ENCODE peak calls at places on chromosomes 4 and X, in seven cellular contexts. One of them, this sample, is unnamed.

GRCh38 chrX:64885850-64886249 is 90.4 kb downstream of the ZC4H2 start:
- DNase-seq in hepatic stellate cell: no peak
- DNase-seq in heart left ventricle: no peak
- DNase-seq in stimulated activated CD4-positive, alpha-beta T cell treated with anti-CD3 and anti-CD28 coated beads, Interleukin-4, amount 100 ng/mL, for 24 hours: no peak
- DNase-seq in ACHN: peak
- DNase-seq in NCI-H446 treated with DMSO at 0.1 percent for 48 hours: no peak
- DNase-seq in iris pigment epithelial cell: no peak
- DNase-seq in this sample: no peak

GRCh38 chrX:70281951-70282350 is at the start of gene RAB41:
- DNase-seq in hepatic stellate cell: no peak
- DNase-seq in heart left ventricle: no peak
- DNase-seq in stimulated activated CD4-positive, alpha-beta T cell treated with anti-CD3 and anti-CD28 coated beads, Interleukin-4, amount 100 ng/mL, for 24 hours: no peak
- DNase-seq in ACHN: no peak
- DNase-seq in NCI-H446 treated with DMSO at 0.1 percent for 48 hours: no peak
- DNase-seq in iris pigment epithelial cell: no peak
- DNase-seq in this sample: no peak

GRCh38 chrX:47643926-47644325 is 6.4 kb downstream of the ELK1 start:
- DNase-seq in hepatic stellate cell: peak
- DNase-seq in heart left ventricle: no peak
- DNase-seq in stimulated activated CD4-positive, alpha-beta T cell treated with anti-CD3 and anti-CD28 coated beads, Interleukin-4, amount 100 ng/mL, for 24 hours: no peak
- DNase-seq in ACHN: no peak
- DNase-seq in NCI-H446 treated with DMSO at 0.1 percent for 48 hours: no peak
- DNase-seq in iris pigment epithelial cell: peak
- DNase-seq in this sample: peak

GRCh38 chr4:13248621-13249298 is 235.4 kb downstream of the RAB28 start:
- DNase-seq in hepatic stellate cell: no peak
- DNase-seq in heart left ventricle: no peak
- DNase-seq in stimulated activated CD4-positive, alpha-beta T cell treated with anti-CD3 and anti-CD28 coated beads, Interleukin-4, amount 100 ng/mL, for 24 hours: no peak
- DNase-seq in ACHN: peak
- DNase-seq in NCI-H446 treated with DMSO at 0.1 percent for 48 hours: no peak
- DNase-seq in iris pigment epithelial cell: peak
- DNase-seq in this sample: peak

GRCh38 chr4:8210631-8211030 is 11.5 kb downstream of the SH3TC1 start:
- DNase-seq in hepatic stellate cell: no peak
- DNase-seq in heart left ventricle: no peak
- DNase-seq in stimulated activated CD4-positive, alpha-beta T cell treated with anti-CD3 and anti-CD28 coated beads, Interleukin-4, amount 100 ng/mL, for 24 hours: no peak
- DNase-seq in ACHN: no peak
- DNase-seq in NCI-H446 treated with DMSO at 0.1 percent for 48 hours: no peak
- DNase-seq in iris pigment epithelial cell: no peak
- DNase-seq in this sample: no peak

GRCh38 chr4:18454349-18454748 is 432.8 kb upstream of the LCORL start:
- DNase-seq in hepatic stellate cell: no peak
- DNase-seq in heart left ventricle: no peak
- DNase-seq in stimulated activated CD4-positive, alpha-beta T cell treated with anti-CD3 and anti-CD28 coated beads, Interleukin-4, amount 100 ng/mL, for 24 hours: no peak
- DNase-seq in ACHN: no peak
- DNase-seq in NCI-H446 treated with DMSO at 0.1 percent for 48 hours: no peak
- DNase-seq in iris pigment epithelial cell: no peak
- DNase-seq in this sample: no peak

GRCh38 chr4:3656441-3657376 is 109.5 kb upstream of the ADRA2C start:
- DNase-seq in hepatic stellate cell: no peak
- DNase-seq in heart left ventricle: no peak
- DNase-seq in stimulated activated CD4-positive, alpha-beta T cell treated with anti-CD3 and anti-CD28 coated beads, Interleukin-4, amount 100 ng/mL, for 24 hours: no peak
- DNase-seq in ACHN: no peak
- DNase-seq in NCI-H446 treated with DMSO at 0.1 percent for 48 hours: no peak
- DNase-seq in iris pigment epithelial cell: no peak
- DNase-seq in this sample: no peak

GRCh38 chr4:184167576-184167975 is 50.1 kb downstream of the ENPP6 start:
- DNase-seq in hepatic stellate cell: no peak
- DNase-seq in heart left ventricle: no peak
- DNase-seq in stimulated activated CD4-positive, alpha-beta T cell treated with anti-CD3 and anti-CD28 coated beads, Interleukin-4, amount 100 ng/mL, for 24 hours: no peak
- DNase-seq in ACHN: no peak
- DNase-seq in NCI-H446 treated with DMSO at 0.1 percent for 48 hours: no peak
- DNase-seq in iris pigment epithelial cell: no peak
- DNase-seq in this sample: no peak

GRCh38 chrX:70422886-70423336 is at the start of gene GDPD2:
- DNase-seq in hepatic stellate cell: no peak
- DNase-seq in heart left ventricle: no peak
- DNase-seq in stimulated activated CD4-positive, alpha-beta T cell treated with anti-CD3 and anti-CD28 coated beads, Interleukin-4, amount 100 ng/mL, for 24 hours: no peak
- DNase-seq in ACHN: peak
- DNase-seq in NCI-H446 treated with DMSO at 0.1 percent for 48 hours: no peak
- DNase-seq in iris pigment epithelial cell: no peak
- DNase-seq in this sample: no peak

GRCh38 chr4:83107636-83108035 is 6.9 kb downstream of the PLAC8 start:
- DNase-seq in hepatic stellate cell: no peak
- DNase-seq in heart left ventricle: no peak
- DNase-seq in stimulated activated CD4-positive, alpha-beta T cell treated with anti-CD3 and anti-CD28 coated beads, Interleukin-4, amount 100 ng/mL, for 24 hours: peak
- DNase-seq in ACHN: no peak
- DNase-seq in NCI-H446 treated with DMSO at 0.1 percent for 48 hours: no peak
- DNase-seq in iris pigment epithelial cell: no peak
- DNase-seq in this sample: no peak

GRCh38 chr4:14096406-14096965 is 469.0 kb upstream of the BOD1L1 start:
- DNase-seq in hepatic stellate cell: peak
- DNase-seq in heart left ventricle: no peak
- DNase-seq in stimulated activated CD4-positive, alpha-beta T cell treated with anti-CD3 and anti-CD28 coated beads, Interleukin-4, amount 100 ng/mL, for 24 hours: no peak
- DNase-seq in ACHN: no peak
- DNase-seq in NCI-H446 treated with DMSO at 0.1 percent for 48 hours: no peak
- DNase-seq in iris pigment epithelial cell: peak
- DNase-seq in this sample: peak

GRCh38 chr4:98745372-98745771 is 87.0 kb upstream of the TSPAN5 start:
- DNase-seq in hepatic stellate cell: no peak
- DNase-seq in heart left ventricle: no peak
- DNase-seq in stimulated activated CD4-positive, alpha-beta T cell treated with anti-CD3 and anti-CD28 coated beads, Interleukin-4, amount 100 ng/mL, for 24 hours: no peak
- DNase-seq in ACHN: peak
- DNase-seq in NCI-H446 treated with DMSO at 0.1 percent for 48 hours: peak
- DNase-seq in iris pigment epithelial cell: peak
- DNase-seq in this sample: peak

GRCh38 chr4:153426207-153426886 is 39.8 kb upstream of the TMEM131L start:
- DNase-seq in hepatic stellate cell: no peak
- DNase-seq in heart left ventricle: no peak
- DNase-seq in stimulated activated CD4-positive, alpha-beta T cell treated with anti-CD3 and anti-CD28 coated beads, Interleukin-4, amount 100 ng/mL, for 24 hours: no peak
- DNase-seq in ACHN: no peak
- DNase-seq in NCI-H446 treated with DMSO at 0.1 percent for 48 hours: no peak
- DNase-seq in iris pigment epithelial cell: peak
- DNase-seq in this sample: no peak

GRCh38 chr4:67861513-67861912 is 22.3 kb downstream of the TMPRSS11D start:
- DNase-seq in hepatic stellate cell: no peak
- DNase-seq in heart left ventricle: no peak
- DNase-seq in stimulated activated CD4-positive, alpha-beta T cell treated with anti-CD3 and anti-CD28 coated beads, Interleukin-4, amount 100 ng/mL, for 24 hours: no peak
- DNase-seq in ACHN: no peak
- DNase-seq in NCI-H446 treated with DMSO at 0.1 percent for 48 hours: no peak
- DNase-seq in iris pigment epithelial cell: no peak
- DNase-seq in this sample: peak

GRCh38 chr4:187172340-187172761 is 448.7 kb upstream of the FAT1 start:
- DNase-seq in hepatic stellate cell: peak
- DNase-seq in heart left ventricle: no peak
- DNase-seq in stimulated activated CD4-positive, alpha-beta T cell treated with anti-CD3 and anti-CD28 coated beads, Interleukin-4, amount 100 ng/mL, for 24 hours: no peak
- DNase-seq in ACHN: no peak
- DNase-seq in NCI-H446 treated with DMSO at 0.1 percent for 48 hours: no peak
- DNase-seq in iris pigment epithelial cell: peak
- DNase-seq in this sample: peak

GRCh38 chr4:749771-750666 is 44.4 kb downstream of the PCGF3 start:
- DNase-seq in hepatic stellate cell: no peak
- DNase-seq in heart left ventricle: no peak
- DNase-seq in stimulated activated CD4-positive, alpha-beta T cell treated with anti-CD3 and anti-CD28 coated beads, Interleukin-4, amount 100 ng/mL, for 24 hours: no peak
- DNase-seq in ACHN: no peak
- DNase-seq in NCI-H446 treated with DMSO at 0.1 percent for 48 hours: no peak
- DNase-seq in iris pigment epithelial cell: peak
- DNase-seq in this sample: peak

GRCh38 chr4:95066011-95066410 is 308.3 kb downstream of the BMPR1B start:
- DNase-seq in hepatic stellate cell: no peak
- DNase-seq in heart left ventricle: no peak
- DNase-seq in stimulated activated CD4-positive, alpha-beta T cell treated with anti-CD3 and anti-CD28 coated beads, Interleukin-4, amount 100 ng/mL, for 24 hours: no peak
- DNase-seq in ACHN: no peak
- DNase-seq in NCI-H446 treated with DMSO at 0.1 percent for 48 hours: no peak
- DNase-seq in iris pigment epithelial cell: peak
- DNase-seq in this sample: no peak

GRCh38 chrX:16213970-16214369 is 46.7 kb downstream of the MAGEB17 start:
- DNase-seq in hepatic stellate cell: no peak
- DNase-seq in heart left ventricle: no peak
- DNase-seq in stimulated activated CD4-positive, alpha-beta T cell treated with anti-CD3 and anti-CD28 coated beads, Interleukin-4, amount 100 ng/mL, for 24 hours: no peak
- DNase-seq in ACHN: no peak
- DNase-seq in NCI-H446 treated with DMSO at 0.1 percent for 48 hours: no peak
- DNase-seq in iris pigment epithelial cell: no peak
- DNase-seq in this sample: peak

GRCh38 chr4:21992330-21992729 is 43.8 kb upstream of the KCNIP4 start:
- DNase-seq in hepatic stellate cell: no peak
- DNase-seq in heart left ventricle: no peak
- DNase-seq in stimulated activated CD4-positive, alpha-beta T cell treated with anti-CD3 and anti-CD28 coated beads, Interleukin-4, amount 100 ng/mL, for 24 hours: no peak
- DNase-seq in ACHN: no peak
- DNase-seq in NCI-H446 treated with DMSO at 0.1 percent for 48 hours: no peak
- DNase-seq in iris pigment epithelial cell: peak
- DNase-seq in this sample: peak

GRCh38 chr4:138616775-138617174 is 374.6 kb upstream of the SLC7A11 start:
- DNase-seq in hepatic stellate cell: no peak
- DNase-seq in heart left ventricle: no peak
- DNase-seq in stimulated activated CD4-positive, alpha-beta T cell treated with anti-CD3 and anti-CD28 coated beads, Interleukin-4, amount 100 ng/mL, for 24 hours: no peak
- DNase-seq in ACHN: no peak
- DNase-seq in NCI-H446 treated with DMSO at 0.1 percent for 48 hours: no peak
- DNase-seq in iris pigment epithelial cell: peak
- DNase-seq in this sample: peak

GRCh38 chr4:2763511-2763967 is 7.4 kb upstream of the TNIP2 start:
- DNase-seq in hepatic stellate cell: no peak
- DNase-seq in heart left ventricle: no peak
- DNase-seq in stimulated activated CD4-positive, alpha-beta T cell treated with anti-CD3 and anti-CD28 coated beads, Interleukin-4, amount 100 ng/mL, for 24 hours: no peak
- DNase-seq in ACHN: no peak
- DNase-seq in NCI-H446 treated with DMSO at 0.1 percent for 48 hours: no peak
- DNase-seq in iris pigment epithelial cell: no peak
- DNase-seq in this sample: peak

GRCh38 chr4:153255233-153255632 is 51.0 kb downstream of the TRIM2 start:
- DNase-seq in hepatic stellate cell: no peak
- DNase-seq in heart left ventricle: no peak
- DNase-seq in stimulated activated CD4-positive, alpha-beta T cell treated with anti-CD3 and anti-CD28 coated beads, Interleukin-4, amount 100 ng/mL, for 24 hours: no peak
- DNase-seq in ACHN: no peak
- DNase-seq in NCI-H446 treated with DMSO at 0.1 percent for 48 hours: no peak
- DNase-seq in iris pigment epithelial cell: no peak
- DNase-seq in this sample: no peak

GRCh38 chrX:13357925-13358324 is 38.1 kb upstream of the ATXN3L start:
- DNase-seq in hepatic stellate cell: no peak
- DNase-seq in heart left ventricle: no peak
- DNase-seq in stimulated activated CD4-positive, alpha-beta T cell treated with anti-CD3 and anti-CD28 coated beads, Interleukin-4, amount 100 ng/mL, for 24 hours: no peak
- DNase-seq in ACHN: no peak
- DNase-seq in NCI-H446 treated with DMSO at 0.1 percent for 48 hours: peak
- DNase-seq in iris pigment epithelial cell: peak
- DNase-seq in this sample: peak

GRCh38 chrX:117134983-117135382 is 672.2 kb upstream of the CT83 start:
- DNase-seq in hepatic stellate cell: no peak
- DNase-seq in heart left ventricle: no peak
- DNase-seq in stimulated activated CD4-positive, alpha-beta T cell treated with anti-CD3 and anti-CD28 coated beads, Interleukin-4, amount 100 ng/mL, for 24 hours: no peak
- DNase-seq in ACHN: no peak
- DNase-seq in NCI-H446 treated with DMSO at 0.1 percent for 48 hours: no peak
- DNase-seq in iris pigment epithelial cell: no peak
- DNase-seq in this sample: no peak

GRCh38 chr4:533318-534100 is 34.5 kb downstream of the PIGG start:
- DNase-seq in hepatic stellate cell: no peak
- DNase-seq in heart left ventricle: no peak
- DNase-seq in stimulated activated CD4-positive, alpha-beta T cell treated with anti-CD3 and anti-CD28 coated beads, Interleukin-4, amount 100 ng/mL, for 24 hours: no peak
- DNase-seq in ACHN: no peak
- DNase-seq in NCI-H446 treated with DMSO at 0.1 percent for 48 hours: no peak
- DNase-seq in iris pigment epithelial cell: no peak
- DNase-seq in this sample: no peak

GRCh38 chrX:123153846-123154335 is 30.2 kb upstream of the GRIA3 start:
- DNase-seq in hepatic stellate cell: no peak
- DNase-seq in heart left ventricle: no peak
- DNase-seq in stimulated activated CD4-positive, alpha-beta T cell treated with anti-CD3 and anti-CD28 coated beads, Interleukin-4, amount 100 ng/mL, for 24 hours: no peak
- DNase-seq in ACHN: no peak
- DNase-seq in NCI-H446 treated with DMSO at 0.1 percent for 48 hours: no peak
- DNase-seq in iris pigment epithelial cell: peak
- DNase-seq in this sample: no peak

GRCh38 chrX:12443534-12444098 is 305.3 kb downstream of the FRMPD4 start:
- DNase-seq in hepatic stellate cell: no peak
- DNase-seq in heart left ventricle: no peak
- DNase-seq in stimulated activated CD4-positive, alpha-beta T cell treated with anti-CD3 and anti-CD28 coated beads, Interleukin-4, amount 100 ng/mL, for 24 hours: no peak
- DNase-seq in ACHN: no peak
- DNase-seq in NCI-H446 treated with DMSO at 0.1 percent for 48 hours: no peak
- DNase-seq in iris pigment epithelial cell: no peak
- DNase-seq in this sample: no peak

GRCh38 chr4:73853246-73853704 is at the start of gene PF4V1:
- DNase-seq in hepatic stellate cell: no peak
- DNase-seq in heart left ventricle: no peak
- DNase-seq in stimulated activated CD4-positive, alpha-beta T cell treated with anti-CD3 and anti-CD28 coated beads, Interleukin-4, amount 100 ng/mL, for 24 hours: no peak
- DNase-seq in ACHN: no peak
- DNase-seq in NCI-H446 treated with DMSO at 0.1 percent for 48 hours: no peak
- DNase-seq in iris pigment epithelial cell: no peak
- DNase-seq in this sample: peak

GRCh38 chrX:20718592-20718991 is 451.9 kb upstream of the RPS6KA3 start:
- DNase-seq in hepatic stellate cell: no peak
- DNase-seq in heart left ventricle: no peak
- DNase-seq in stimulated activated CD4-positive, alpha-beta T cell treated with anti-CD3 and anti-CD28 coated beads, Interleukin-4, amount 100 ng/mL, for 24 hours: no peak
- DNase-seq in ACHN: no peak
- DNase-seq in NCI-H446 treated with DMSO at 0.1 percent for 48 hours: no peak
- DNase-seq in iris pigment epithelial cell: no peak
- DNase-seq in this sample: no peak

GRCh38 chrX:39152106-39152649 is 350.9 kb downstream of the MID1IP1 start:
- DNase-seq in hepatic stellate cell: peak
- DNase-seq in heart left ventricle: no peak
- DNase-seq in stimulated activated CD4-positive, alpha-beta T cell treated with anti-CD3 and anti-CD28 coated beads, Interleukin-4, amount 100 ng/mL, for 24 hours: peak
- DNase-seq in ACHN: peak
- DNase-seq in NCI-H446 treated with DMSO at 0.1 percent for 48 hours: no peak
- DNase-seq in iris pigment epithelial cell: no peak
- DNase-seq in this sample: peak

GRCh38 chr4:76732246-76732645 is 165.7 kb downstream of the SOWAHB start:
- DNase-seq in hepatic stellate cell: no peak
- DNase-seq in heart left ventricle: no peak
- DNase-seq in stimulated activated CD4-positive, alpha-beta T cell treated with anti-CD3 and anti-CD28 coated beads, Interleukin-4, amount 100 ng/mL, for 24 hours: no peak
- DNase-seq in ACHN: no peak
- DNase-seq in NCI-H446 treated with DMSO at 0.1 percent for 48 hours: no peak
- DNase-seq in iris pigment epithelial cell: no peak
- DNase-seq in this sample: no peak

GRCh38 chr4:16083217-16084191 is at the start of gene PROM1:
- DNase-seq in hepatic stellate cell: no peak
- DNase-seq in heart left ventricle: peak
- DNase-seq in stimulated activated CD4-positive, alpha-beta T cell treated with anti-CD3 and anti-CD28 coated beads, Interleukin-4, amount 100 ng/mL, for 24 hours: no peak
- DNase-seq in ACHN: no peak
- DNase-seq in NCI-H446 treated with DMSO at 0.1 percent for 48 hours: no peak
- DNase-seq in iris pigment epithelial cell: no peak
- DNase-seq in this sample: no peak

GRCh38 chr4:166435449-166435848 is 562.4 kb downstream of the TLL1 start:
- DNase-seq in hepatic stellate cell: no peak
- DNase-seq in heart left ventricle: no peak
- DNase-seq in stimulated activated CD4-positive, alpha-beta T cell treated with anti-CD3 and anti-CD28 coated beads, Interleukin-4, amount 100 ng/mL, for 24 hours: no peak
- DNase-seq in ACHN: peak
- DNase-seq in NCI-H446 treated with DMSO at 0.1 percent for 48 hours: no peak
- DNase-seq in iris pigment epithelial cell: peak
- DNase-seq in this sample: peak

GRCh38 chrX:17511556-17511955 is 136.6 kb downstream of the NHS start:
- DNase-seq in hepatic stellate cell: no peak
- DNase-seq in heart left ventricle: no peak
- DNase-seq in stimulated activated CD4-positive, alpha-beta T cell treated with anti-CD3 and anti-CD28 coated beads, Interleukin-4, amount 100 ng/mL, for 24 hours: no peak
- DNase-seq in ACHN: no peak
- DNase-seq in NCI-H446 treated with DMSO at 0.1 percent for 48 hours: no peak
- DNase-seq in iris pigment epithelial cell: no peak
- DNase-seq in this sample: no peak

GRCh38 chrX:138791551-138791950 is 80.0 kb upstream of the FGF13 start:
- DNase-seq in hepatic stellate cell: no peak
- DNase-seq in heart left ventricle: no peak
- DNase-seq in stimulated activated CD4-positive, alpha-beta T cell treated with anti-CD3 and anti-CD28 coated beads, Interleukin-4, amount 100 ng/mL, for 24 hours: no peak
- DNase-seq in ACHN: no peak
- DNase-seq in NCI-H446 treated with DMSO at 0.1 percent for 48 hours: no peak
- DNase-seq in iris pigment epithelial cell: no peak
- DNase-seq in this sample: no peak